ENCODE peak calls at places on chromosomes 5 and 9, in four cellular contexts. H is cerebellum; L is activated T-cell treated with anti-CD3 and anti-CD28 coated beads, Interleukin-2, amount 50 U/mL, for 48 hours; C is fibroblast of the conjunctiva. N is an unnamed sample.

GRCh38 chr9:123395276-123396006 is 39.4 kb downstream of the CRB2 start:
- DNase-seq in H (no peak), L (no peak), C (no peak), N (no peak)

GRCh38 chr9:114170792-114171461 is 15.6 kb downstream of the COL27A1 start:
- DNase-seq in H (no peak), L (no peak), C (no peak), N (no peak)

GRCh38 chr5:57184322-57184721 is 10.5 kb downstream of the GPBP1 start:
- DNase-seq in H (no peak), L (no peak), C (no peak), N (no peak)

GRCh38 chr5:103218164-103218563 is 40.4 kb upstream of the MACIR start:
- DNase-seq in H (no peak), L (no peak), C (no peak), N (no peak)

GRCh38 chr5:84088996-84089395 is 295.7 kb downstream of the EDIL3 start:
- DNase-seq in H (no peak), L (no peak), C (peak), N (no peak)

GRCh38 chr9:125024917-125025316 is 84.0 kb upstream of the GOLGA1 start:
- DNase-seq in H (no peak), L (no peak), C (no peak), N (no peak)

GRCh38 chr5:72557576-72558336 is 50.5 kb upstream of the ZNF366 start:
- DNase-seq in H (no peak), L (no peak), C (no peak), N (no peak)

GRCh38 chr5:133106343-133106742 is 54.5 kb downstream of the HSPA4 start:
- DNase-seq in H (no peak), L (no peak), C (no peak), N (no peak)

N was measured in stimulated activated naive CD8-positive, alpha-beta T cell treated with anti-CD3 and anti-CD28 coated beads, Interleukin-15, Interleukin-2, amounts not matched to agents 100 U/mL and 50 U/mL, for 24 hours.